ENCODE peak calls at places on chromosomes 13 and 19, in eight cellular contexts. N, S, W, V, T, F, C and U are unnamed samples.

GRCh38 chr13:102930566-102930965 is 84.7 kb downstream of the ERCC5 start:
- DNase-seq in N (no peak), S (no peak), W (no peak), V (no peak), T (no peak), F (no peak), C (no peak), U (no peak)

GRCh38 chr19:45791744-45792481 is 732 bp downstream of the DMWD start:
- DNase-seq in N (no peak), S (no peak), W (no peak), V (no peak), T (no peak), F (no peak), C (no peak), U (no peak)

GRCh38 chr19:28468701-28469459 is 744.1 kb downstream of the UQCRFS1 start:
- DNase-seq in N (no peak), S (no peak), W (peak; percentile 39), V (peak; percentile 49), T (no peak), F (no peak), C (peak; percentile 48), U (no peak)

GRCh38 chr19:54030895-54031586 is 32.7 kb downstream of the VSTM1 start:
- DNase-seq in N (no peak), S (no peak), W (no peak), V (peak; percentile 69), T (no peak), F (no peak), C (no peak), U (no peak)

GRCh38 chr13:29497137-29497654 is 98.3 kb downstream of the SLC7A1 start:
- DNase-seq in N (no peak), S (peak; percentile 80), W (peak; percentile 53), V (no peak), T (no peak), F (no peak), C (no peak), U (no peak)

GRCh38 chr13:105087941-105088340 is 1447.5 kb downstream of the EFNB2 start:
- DNase-seq in N (no peak), S (no peak), W (no peak), V (no peak), T (no peak), F (no peak), C (no peak), U (no peak)

GRCh38 chr19:1146858-1147780 is 26.9 kb downstream of the SBNO2 start:
- DNase-seq in N (no peak), S (no peak), W (no peak), V (no peak), T (no peak), F (no peak), C (no peak), U (no peak)

GRCh38 chr13:99045396-99045795 is 67.5 kb upstream of the DOCK9 start:
- DNase-seq in N (no peak), S (no peak), W (peak; percentile 33), V (no peak), T (no peak), F (no peak), C (no peak), U (no peak)